ENCODE peak calls at places on chromosomes 1 and 21, in five cellular contexts. One of them, this sample, is unnamed.
A peak's percentile ranks its signal among the peaks of the same experiment; 100 is the strongest.

GRCh38 chr1:228986093-228986904 is 251.0 kb downstream of the RHOU start:
- DNase-seq in thoracic aorta: peak; percentile 66
- DNase-seq in HCT116: no peak
- DNase-seq in tibial nerve: peak; percentile 67
- DNase-seq in Peyer's patch: no peak
- DNase-seq in this sample: peak; percentile 34

GRCh38 chr1:225772848-225773247 is 4.8 kb upstream of the SRP9 start:
- DNase-seq in tibial nerve: no peak
- DNase-seq in Peyer's patch: no peak
- DNase-seq in HCT116: no peak
- DNase-seq in thoracic aorta: no peak
- DNase-seq in this sample: peak; percentile 43

GRCh38 chr1:151837841-151838490 is 1.7 kb downstream of the C2CD4D start:
- DNase-seq in tibial nerve: no peak
- DNase-seq in Peyer's patch: peak; percentile 54
- DNase-seq in HCT116: no peak
- DNase-seq in thoracic aorta: no peak
- DNase-seq in this sample: no peak

GRCh38 chr1:8464377-8464776 is 146.5 kb downstream of the SLC45A1 start:
- DNase-seq in HCT116: no peak
- DNase-seq in Peyer's patch: no peak
- DNase-seq in tibial nerve: no peak
- DNase-seq in thoracic aorta: no peak
- DNase-seq in this sample: no peak

GRCh38 chr1:190754769-190755168 is 277.1 kb upstream of the BRINP3 start:
- DNase-seq in thoracic aorta: no peak
- DNase-seq in tibial nerve: no peak
- DNase-seq in HCT116: peak; percentile 24
- DNase-seq in Peyer's patch: no peak
- DNase-seq in this sample: no peak

GRCh38 chr1:193325771-193326170 is 139.4 kb upstream of the B3GALT2 start:
- DNase-seq in thoracic aorta: no peak
- DNase-seq in HCT116: no peak
- DNase-seq in tibial nerve: no peak
- DNase-seq in Peyer's patch: no peak
- DNase-seq in this sample: no peak

GRCh38 chr1:90800012-90800717 is 83.1 kb upstream of the BARHL2 start:
- DNase-seq in HCT116: no peak
- DNase-seq in Peyer's patch: no peak
- DNase-seq in thoracic aorta: no peak
- DNase-seq in tibial nerve: no peak
- DNase-seq in this sample: no peak

GRCh38 chr1:69451196-69451595 is 116.5 kb upstream of the LRRC7 start:
- DNase-seq in tibial nerve: no peak
- DNase-seq in HCT116: no peak
- DNase-seq in thoracic aorta: no peak
- DNase-seq in Peyer's patch: no peak
- DNase-seq in this sample: no peak

GRCh38 chr1:85027242-85027983 is 20.9 kb downstream of the MCOLN3 start:
- DNase-seq in thoracic aorta: no peak
- DNase-seq in Peyer's patch: no peak
- DNase-seq in HCT116: no peak
- DNase-seq in tibial nerve: no peak
- DNase-seq in this sample: no peak

GRCh38 chr1:87111659-87112339 is 197.4 kb downstream of the HS2ST1 start:
- DNase-seq in Peyer's patch: no peak
- DNase-seq in tibial nerve: no peak
- DNase-seq in HCT116: no peak
- DNase-seq in thoracic aorta: no peak
- DNase-seq in this sample: no peak

GRCh38 chr1:6448749-6449631 is 17.0 kb downstream of the TNFRSF25 start:
- DNase-seq in tibial nerve: no peak
- DNase-seq in thoracic aorta: no peak
- DNase-seq in HCT116: no peak
- DNase-seq in Peyer's patch: peak; percentile 72
- DNase-seq in this sample: no peak

GRCh38 chr1:154481058-154481457 is 21.0 kb upstream of the TDRD10 start:
- DNase-seq in thoracic aorta: no peak
- DNase-seq in tibial nerve: no peak
- DNase-seq in Peyer's patch: no peak
- DNase-seq in HCT116: no peak
- DNase-seq in this sample: no peak

GRCh38 chr1:14765773-14766172 is 167.3 kb downstream of the KAZN start:
- DNase-seq in Peyer's patch: no peak
- DNase-seq in HCT116: no peak
- DNase-seq in thoracic aorta: no peak
- DNase-seq in tibial nerve: no peak
- DNase-seq in this sample: no peak

GRCh38 chr1:105591681-105592080 is 1464.8 kb upstream of the PRMT6 start:
- DNase-seq in Peyer's patch: no peak
- DNase-seq in thoracic aorta: no peak
- DNase-seq in HCT116: no peak
- DNase-seq in tibial nerve: no peak
- DNase-seq in this sample: no peak

GRCh38 chr1:209956116-209956515 is 18.1 kb downstream of the SYT14 start:
- DNase-seq in HCT116: no peak
- DNase-seq in tibial nerve: no peak
- DNase-seq in Peyer's patch: no peak
- DNase-seq in thoracic aorta: no peak
- DNase-seq in this sample: no peak

GRCh38 chr1:107963601-107964396 is 1.2 kb downstream of the VAV3 start:
- DNase-seq in tibial nerve: peak; percentile 13
- DNase-seq in Peyer's patch: peak; percentile 74
- DNase-seq in HCT116: no peak
- DNase-seq in thoracic aorta: no peak
- DNase-seq in this sample: peak; percentile 25

GRCh38 chr1:180522204-180522497 is 19.8 kb upstream of the ACBD6 start:
- DNase-seq in tibial nerve: no peak
- DNase-seq in HCT116: no peak
- DNase-seq in Peyer's patch: no peak
- DNase-seq in thoracic aorta: no peak
- DNase-seq in this sample: no peak

GRCh38 chr1:230900984-230901383 is 32.7 kb upstream of the C1orf198 start:
- DNase-seq in HCT116: no peak
- DNase-seq in Peyer's patch: no peak
- DNase-seq in thoracic aorta: no peak
- DNase-seq in tibial nerve: no peak
- DNase-seq in this sample: no peak

GRCh38 chr21:38766987-38767722 is 38.6 kb upstream of the ETS2 start:
- DNase-seq in tibial nerve: no peak
- DNase-seq in Peyer's patch: peak; percentile 68
- DNase-seq in thoracic aorta: no peak
- DNase-seq in HCT116: no peak
- DNase-seq in this sample: peak; percentile 60

GRCh38 chr1:16630661-16631247 is 17.4 kb upstream of the NBPF1 start:
- DNase-seq in thoracic aorta: no peak
- DNase-seq in HCT116: no peak
- DNase-seq in Peyer's patch: peak; percentile 53
- DNase-seq in tibial nerve: no peak
- DNase-seq in this sample: peak; percentile 32

GRCh38 chr1:162889989-162890388 is 29.0 kb upstream of the CCDC190 start:
- DNase-seq in HCT116: no peak
- DNase-seq in thoracic aorta: no peak
- DNase-seq in Peyer's patch: no peak
- DNase-seq in tibial nerve: no peak
- DNase-seq in this sample: no peak

GRCh38 chr1:24688621-24689195 is 45.6 kb downstream of the SRRM1 start:
- DNase-seq in Peyer's patch: peak; percentile 87
- DNase-seq in thoracic aorta: peak; percentile 21
- DNase-seq in tibial nerve: peak; percentile 85
- DNase-seq in HCT116: peak; percentile 36
- DNase-seq in this sample: peak; percentile 73

GRCh38 chr1:41313661-41314131 is 47.5 kb upstream of the FOXO6 start:
- DNase-seq in Peyer's patch: no peak
- DNase-seq in HCT116: peak; percentile 43
- DNase-seq in thoracic aorta: no peak
- DNase-seq in tibial nerve: no peak
- DNase-seq in this sample: no peak

GRCh38 chr1:40922969-40923368 is 56.5 kb upstream of the CTPS1 start:
- DNase-seq in thoracic aorta: no peak
- DNase-seq in HCT116: no peak
- DNase-seq in Peyer's patch: peak; percentile 23
- DNase-seq in tibial nerve: no peak
- DNase-seq in this sample: no peak

GRCh38 chr1:27429029-27429425 is 36.6 kb downstream of the GPR3 start:
- DNase-seq in thoracic aorta: no peak
- DNase-seq in tibial nerve: no peak
- DNase-seq in Peyer's patch: no peak
- DNase-seq in HCT116: no peak
- DNase-seq in this sample: no peak
- H3K27ac ChIP-seq in thoracic aorta: peak overlapping the region; percentile 88
- H3K27ac ChIP-seq in tibial nerve: peak overlapping the region; percentile 91
- H3K27ac ChIP-seq in Peyer's patch: peak overlapping the region; percentile 70
- H3K27ac ChIP-seq in HCT116: no peak overlapping the region
- H3K27ac ChIP-seq in this sample: peak overlapping the region; percentile 16

GRCh38 chr1:30904962-30905335 is 3.6 kb downstream of the SDC3 start:
- DNase-seq in Peyer's patch: no peak
- DNase-seq in thoracic aorta: no peak
- DNase-seq in tibial nerve: no peak
- DNase-seq in HCT116: no peak
- DNase-seq in this sample: no peak
- H3K4me1 ChIP-seq in Peyer's patch: peaks cover 53% of the 10 kb centered on the region
- H3K4me1 ChIP-seq in thoracic aorta: peaks cover 20% of the 10 kb centered on the region
- H3K4me1 ChIP-seq in tibial nerve: peaks cover 54% of the 10 kb centered on the region
- H3K4me1 ChIP-seq in HCT116: peaks cover 17% of the 10 kb centered on the region
- H3K4me1 ChIP-seq in this sample: peaks cover 11% of the 10 kb centered on the region

GRCh38 chr1:29657816-29658215 is 421.5 kb downstream of the PTPRU start:
- DNase-seq in tibial nerve: no peak
- DNase-seq in HCT116: no peak
- DNase-seq in Peyer's patch: peak; percentile 7
- DNase-seq in thoracic aorta: no peak
- DNase-seq in this sample: peak; percentile 2

GRCh38 chr1:29653886-29654450 is 417.6 kb downstream of the PTPRU start:
- DNase-seq in Peyer's patch: peak; percentile 5
- DNase-seq in HCT116: no peak
- DNase-seq in thoracic aorta: no peak
- DNase-seq in tibial nerve: no peak
- DNase-seq in this sample: peak; percentile 6

GRCh38 chr1:29655145-29655544 is 418.8 kb downstream of the PTPRU start:
- DNase-seq in thoracic aorta: no peak
- DNase-seq in HCT116: no peak
- DNase-seq in Peyer's patch: no peak
- DNase-seq in tibial nerve: no peak
- DNase-seq in this sample: peak; percentile 1

GRCh38 chr1:29655945-29656866 is 419.9 kb downstream of the PTPRU start:
- DNase-seq in HCT116: no peak
- DNase-seq in tibial nerve: no peak
- DNase-seq in Peyer's patch: peak; percentile 19
- DNase-seq in thoracic aorta: no peak
- DNase-seq in this sample: peak; percentile 13

DNA sequence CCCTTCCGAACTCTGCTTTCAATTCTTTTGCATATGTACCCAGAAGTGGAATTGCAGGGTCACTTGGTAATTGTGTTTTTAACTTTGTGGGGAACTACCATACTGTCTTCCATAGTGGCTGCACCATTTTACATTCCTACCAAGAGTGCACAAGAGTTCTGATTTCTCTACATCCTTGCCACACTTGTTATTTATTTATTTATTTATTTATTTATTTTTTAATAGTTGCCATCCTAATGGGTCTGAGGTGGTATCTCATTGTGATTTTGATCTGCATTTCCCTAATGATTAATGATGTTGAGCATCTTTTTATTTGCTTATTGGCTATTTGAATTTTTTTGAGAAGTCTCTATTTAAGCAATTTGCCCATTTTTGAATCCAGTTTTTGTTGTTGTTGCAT is 422.4 kb downstream of the PTPRU start:
- DNase-seq in thoracic aorta: no peak
- DNase-seq in HCT116: no peak
- DNase-seq in Peyer's patch: no peak
- DNase-seq in tibial nerve: no peak
- DNase-seq in this sample: no peak
- H3K27ac ChIP-seq in thoracic aorta: no peak overlapping the region
- H3K27ac ChIP-seq in HCT116: no peak overlapping the region
- H3K27ac ChIP-seq in Peyer's patch: no peak overlapping the region
- H3K27ac ChIP-seq in tibial nerve: no peak overlapping the region
- H3K27ac ChIP-seq in this sample: no peak overlapping the region

DNA sequence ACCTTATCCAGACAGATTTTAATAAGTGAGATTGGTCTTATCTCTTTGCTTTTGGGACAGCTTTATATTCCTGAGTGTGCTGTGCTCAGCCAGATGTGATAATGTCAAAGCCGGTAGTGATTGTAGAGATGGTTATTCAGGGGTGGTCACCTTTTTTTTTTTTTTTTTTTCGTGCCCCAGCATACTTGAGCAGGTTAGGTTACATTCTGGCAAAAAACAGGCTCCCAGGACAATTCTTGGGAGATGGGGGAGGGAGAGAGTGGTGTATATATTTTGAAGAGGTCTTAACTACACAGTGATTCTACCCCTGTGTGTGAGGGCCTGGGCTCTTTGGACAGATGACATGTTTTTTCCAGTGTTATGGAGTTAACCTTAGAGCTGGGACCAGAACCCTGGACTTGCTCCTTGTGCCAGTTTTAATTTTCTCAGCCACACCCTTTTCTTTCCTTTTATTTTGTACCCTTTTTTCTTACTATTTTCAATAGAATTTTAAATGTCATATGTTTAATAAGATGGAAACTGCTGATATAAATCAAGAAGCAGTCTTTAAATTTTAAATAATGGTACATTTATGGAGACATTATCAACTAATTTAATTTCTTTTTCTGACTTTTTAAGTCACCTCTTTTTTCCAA is 88.4 kb downstream of the DYRK1A start:
- DNase-seq in HCT116: no peak
- DNase-seq in tibial nerve: no peak
- DNase-seq in thoracic aorta: no peak
- DNase-seq in Peyer's patch: no peak
- DNase-seq in this sample: no peak
- H3K4me1 ChIP-seq in HCT116: peaks cover 17% of the 10 kb centered on the region
- H3K4me1 ChIP-seq in tibial nerve: peaks cover 67% of the 10 kb centered on the region
- H3K4me1 ChIP-seq in thoracic aorta: peaks cover 70% of the 10 kb centered on the region
- H3K4me1 ChIP-seq in Peyer's patch: peaks cover 51% of the 10 kb centered on the region
- H3K4me1 ChIP-seq in this sample: no peaks in the 10 kb centered on the region

DNA sequence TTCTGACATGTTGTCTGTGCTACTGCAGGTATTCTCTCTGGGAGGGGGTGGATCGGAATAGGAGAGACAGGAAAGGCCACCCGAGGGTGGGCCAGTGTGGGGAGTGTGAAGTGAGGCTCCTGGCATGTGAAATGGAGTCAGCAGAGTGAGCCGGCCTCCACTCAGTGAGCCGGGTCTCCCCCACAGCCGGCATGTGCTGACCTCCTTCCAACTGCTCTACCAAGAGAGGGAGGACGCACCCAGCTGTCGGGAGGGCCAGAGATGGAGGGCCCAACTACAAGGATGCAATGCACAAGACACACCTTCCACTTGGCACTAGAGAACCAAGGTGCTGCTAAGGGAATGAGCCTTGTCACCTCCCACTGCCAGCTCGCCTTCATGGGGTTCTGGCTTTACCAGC is 28.2 kb upstream of the CLSTN1 start:
- DNase-seq in HCT116: no peak
- DNase-seq in tibial nerve: no peak
- DNase-seq in Peyer's patch: no peak
- DNase-seq in thoracic aorta: no peak
- DNase-seq in this sample: no peak
- H3K27ac ChIP-seq in HCT116: no peak overlapping the region
- H3K27ac ChIP-seq in tibial nerve: no peak overlapping the region
- H3K27ac ChIP-seq in Peyer's patch: no peak overlapping the region
- H3K27ac ChIP-seq in thoracic aorta: no peak overlapping the region
- H3K27ac ChIP-seq in this sample: no peak overlapping the region